ENCODE peak calls at places on chromosomes 3 and 15, in five cellular contexts. One of them, this sample, is unnamed.

GRCh38 chr3:126345641-126346460 is 11.4 kb downstream of the KLF15 start:
- DNase-seq in mammary epithelial cell: no peak
- DNase-seq in tibial nerve: no peak
- DNase-seq in activated B cell treated with CpG ODN at 0.5 μM for 24 hours: peak; percentile 7
- DNase-seq in thoracic aorta: no peak
- DNase-seq in this sample: peak; percentile 7

GRCh38 chr3:194382196-194382891 is 12.8 kb upstream of the LRRC15 start:
- DNase-seq in mammary epithelial cell: no peak
- DNase-seq in activated B cell treated with CpG ODN at 0.5 μM for 24 hours: no peak
- DNase-seq in thoracic aorta: no peak
- DNase-seq in tibial nerve: no peak
- DNase-seq in this sample: no peak

GRCh38 chr15:39456113-39456512 is 124.8 kb upstream of the THBS1 start:
- DNase-seq in tibial nerve: no peak
- DNase-seq in activated B cell treated with CpG ODN at 0.5 μM for 24 hours: no peak
- DNase-seq in thoracic aorta: no peak
- DNase-seq in mammary epithelial cell: no peak
- DNase-seq in this sample: no peak

GRCh38 chr15:43293402-43293801 is 26.7 kb upstream of the TGM5 start:
- DNase-seq in activated B cell treated with CpG ODN at 0.5 μM for 24 hours: no peak
- DNase-seq in mammary epithelial cell: no peak
- DNase-seq in tibial nerve: no peak
- DNase-seq in thoracic aorta: no peak
- DNase-seq in this sample: peak; percentile 25

GRCh38 chr3:9980251-9980650 is 6.4 kb downstream of the EMC3 start:
- DNase-seq in mammary epithelial cell: no peak
- DNase-seq in thoracic aorta: no peak
- DNase-seq in activated B cell treated with CpG ODN at 0.5 μM for 24 hours: no peak
- DNase-seq in tibial nerve: no peak
- DNase-seq in this sample: no peak

GRCh38 chr3:87350367-87351199 is 74.2 kb upstream of the POU1F1 start:
- DNase-seq in activated B cell treated with CpG ODN at 0.5 μM for 24 hours: no peak
- DNase-seq in thoracic aorta: no peak
- DNase-seq in mammary epithelial cell: peak; percentile 38
- DNase-seq in tibial nerve: no peak
- DNase-seq in this sample: no peak

GRCh38 chr3:81540787-81541186 is 220.7 kb downstream of the GBE1 start:
- DNase-seq in activated B cell treated with CpG ODN at 0.5 μM for 24 hours: no peak
- DNase-seq in mammary epithelial cell: no peak
- DNase-seq in tibial nerve: no peak
- DNase-seq in thoracic aorta: no peak
- DNase-seq in this sample: no peak

GRCh38 chr3:51271172-51271571 is 113.9 kb upstream of the MANF start:
- DNase-seq in tibial nerve: no peak
- DNase-seq in mammary epithelial cell: no peak
- DNase-seq in activated B cell treated with CpG ODN at 0.5 μM for 24 hours: no peak
- DNase-seq in thoracic aorta: no peak
- DNase-seq in this sample: no peak

GRCh38 chr3:112858410-112859069 is 11.9 kb upstream of the CD200R1L start:
- DNase-seq in activated B cell treated with CpG ODN at 0.5 μM for 24 hours: peak; percentile 32
- DNase-seq in tibial nerve: no peak
- DNase-seq in thoracic aorta: no peak
- DNase-seq in mammary epithelial cell: peak; percentile 4
- DNase-seq in this sample: no peak

GRCh38 chr3:43995078-43995928 is 246.4 kb upstream of the TOPAZ1 start:
- DNase-seq in tibial nerve: no peak
- DNase-seq in mammary epithelial cell: peak; percentile 40
- DNase-seq in activated B cell treated with CpG ODN at 0.5 μM for 24 hours: peak; percentile 42
- DNase-seq in thoracic aorta: no peak
- DNase-seq in this sample: no peak

GRCh38 chr3:185852562-185853135 is 27.8 kb upstream of the IGF2BP2 start:
- DNase-seq in mammary epithelial cell: no peak
- DNase-seq in tibial nerve: no peak
- DNase-seq in activated B cell treated with CpG ODN at 0.5 μM for 24 hours: no peak
- DNase-seq in thoracic aorta: no peak
- DNase-seq in this sample: no peak

GRCh38 chr3:123799544-123800351 is 84.4 kb downstream of the MYLK start:
- DNase-seq in mammary epithelial cell: peak; percentile 94
- DNase-seq in activated B cell treated with CpG ODN at 0.5 μM for 24 hours: no peak
- DNase-seq in tibial nerve: peak; percentile 15
- DNase-seq in thoracic aorta: no peak
- DNase-seq in this sample: no peak

GRCh38 chr3:172591876-172592771 is 68.9 kb upstream of the TNFSF10 start:
- DNase-seq in thoracic aorta: no peak
- DNase-seq in mammary epithelial cell: no peak
- DNase-seq in activated B cell treated with CpG ODN at 0.5 μM for 24 hours: peak; percentile 45
- DNase-seq in tibial nerve: no peak
- DNase-seq in this sample: no peak

GRCh38 chr15:65344909-65345275 is 32.9 kb downstream of the IGDCC3 start:
- DNase-seq in thoracic aorta: no peak
- DNase-seq in mammary epithelial cell: peak; percentile 62
- DNase-seq in activated B cell treated with CpG ODN at 0.5 μM for 24 hours: no peak
- DNase-seq in tibial nerve: no peak
- DNase-seq in this sample: no peak

GRCh38 chr3:195774917-195775316 is 36.8 kb downstream of the MUC4 start:
- DNase-seq in mammary epithelial cell: no peak
- DNase-seq in thoracic aorta: no peak
- DNase-seq in activated B cell treated with CpG ODN at 0.5 μM for 24 hours: no peak
- DNase-seq in tibial nerve: peak; percentile 50
- DNase-seq in this sample: no peak

GRCh38 chr3:94173667-94174434 is 111.0 kb downstream of the NSUN3 start:
- DNase-seq in activated B cell treated with CpG ODN at 0.5 μM for 24 hours: no peak
- DNase-seq in mammary epithelial cell: peak; percentile 51
- DNase-seq in thoracic aorta: no peak
- DNase-seq in tibial nerve: no peak
- DNase-seq in this sample: no peak

GRCh38 chr15:78177447-78177873 is 28.3 kb downstream of the IDH3A start:
- DNase-seq in mammary epithelial cell: no peak
- DNase-seq in thoracic aorta: no peak
- DNase-seq in tibial nerve: peak; percentile 18
- DNase-seq in activated B cell treated with CpG ODN at 0.5 μM for 24 hours: no peak
- DNase-seq in this sample: peak; percentile 51

GRCh38 chr3:140093742-140094141 is 158.8 kb downstream of the CLSTN2 start:
- DNase-seq in mammary epithelial cell: peak; percentile 75
- DNase-seq in tibial nerve: peak; percentile 78
- DNase-seq in thoracic aorta: peak; percentile 52
- DNase-seq in activated B cell treated with CpG ODN at 0.5 μM for 24 hours: no peak
- DNase-seq in this sample: no peak

GRCh38 chr3:112362221-112362620 is 29.3 kb downstream of the CD200 start:
- DNase-seq in tibial nerve: no peak
- DNase-seq in thoracic aorta: no peak
- DNase-seq in activated B cell treated with CpG ODN at 0.5 μM for 24 hours: no peak
- DNase-seq in mammary epithelial cell: no peak
- DNase-seq in this sample: no peak

GRCh38 chr15:95601525-95601924 is 729.0 kb upstream of the NR2F2 start:
- DNase-seq in tibial nerve: no peak
- DNase-seq in thoracic aorta: no peak
- DNase-seq in mammary epithelial cell: no peak
- DNase-seq in activated B cell treated with CpG ODN at 0.5 μM for 24 hours: no peak
- DNase-seq in this sample: no peak

GRCh38 chr3:136209921-136210320 is 13.8 kb upstream of the MSL2 start:
- DNase-seq in tibial nerve: no peak
- DNase-seq in thoracic aorta: no peak
- DNase-seq in activated B cell treated with CpG ODN at 0.5 μM for 24 hours: no peak
- DNase-seq in mammary epithelial cell: no peak
- DNase-seq in this sample: no peak

DNA sequence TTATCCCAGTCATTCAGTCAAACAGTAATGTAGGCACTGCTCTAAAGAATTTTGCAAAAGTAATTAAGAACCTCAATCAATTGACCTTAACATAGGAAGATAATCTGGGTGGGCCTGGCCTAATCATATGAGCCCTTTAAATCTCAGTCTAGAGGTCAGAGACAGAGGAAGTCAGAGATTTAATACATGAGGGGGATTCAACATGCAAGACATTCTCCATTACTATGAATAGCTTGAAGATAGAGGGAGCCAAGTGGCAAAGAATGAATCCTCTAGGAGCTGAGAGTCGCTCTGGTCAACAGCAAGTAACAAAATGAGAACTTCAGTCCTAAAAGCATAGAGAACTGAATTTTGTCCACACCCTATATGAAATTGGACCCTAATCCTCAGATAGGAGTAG is 39.0 kb upstream of the MBNL1 start:
- DNase-seq in tibial nerve: no peak
- DNase-seq in activated B cell treated with CpG ODN at 0.5 μM for 24 hours: no peak
- DNase-seq in thoracic aorta: no peak
- DNase-seq in mammary epithelial cell: no peak
- DNase-seq in this sample: no peak
- TF ChIP-seq CTCF in tibial nerve: no peak
- TF ChIP-seq CTCF in activated B cell treated with CpG ODN at 0.5 μM for 24 hours: no peak
- TF ChIP-seq CTCF in thoracic aorta: no peak
- TF ChIP-seq CTCF in mammary epithelial cell: no peak
- TF ChIP-seq CTCF in this sample: no peak

GRCh38 chr3:141447391-141447790 is 39.4 kb upstream of the RASA2 start:
- DNase-seq in mammary epithelial cell: no peak
- DNase-seq in thoracic aorta: no peak
- DNase-seq in activated B cell treated with CpG ODN at 0.5 μM for 24 hours: no peak
- DNase-seq in tibial nerve: no peak
- DNase-seq in this sample: no peak
- TF ChIP-seq CTCF in mammary epithelial cell: no peak
- TF ChIP-seq CTCF in thoracic aorta: no peak
- TF ChIP-seq CTCF in activated B cell treated with CpG ODN at 0.5 μM for 24 hours: no peak
- TF ChIP-seq CTCF in tibial nerve: no peak
- TF ChIP-seq CTCF in this sample: no peak

DNA sequence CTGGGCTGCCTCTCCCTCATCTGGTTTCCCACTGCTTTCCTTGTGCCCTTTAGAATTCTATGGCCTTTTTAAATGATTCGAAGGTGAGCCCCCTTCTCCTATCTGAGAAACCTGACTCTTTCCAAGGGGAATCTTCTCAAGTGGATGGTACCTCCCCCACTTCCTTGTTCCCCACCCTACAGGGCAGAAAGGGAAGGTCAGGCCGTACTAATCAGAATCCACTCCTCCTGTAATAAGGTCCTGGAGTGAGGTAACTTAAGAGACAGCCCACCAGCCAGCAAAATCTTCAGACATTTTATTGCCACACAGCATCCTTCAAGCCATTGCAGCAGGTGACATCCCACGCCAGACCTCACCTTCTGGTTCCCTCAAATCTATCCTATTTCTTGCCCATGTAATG is 84.5 kb downstream of the MINAR1 start:
- DNase-seq in tibial nerve: no peak
- DNase-seq in thoracic aorta: no peak
- DNase-seq in mammary epithelial cell: no peak
- DNase-seq in activated B cell treated with CpG ODN at 0.5 μM for 24 hours: no peak
- DNase-seq in this sample: no peak
- TF ChIP-seq CTCF in tibial nerve: no peak
- TF ChIP-seq CTCF in thoracic aorta: no peak
- TF ChIP-seq CTCF in mammary epithelial cell: no peak
- TF ChIP-seq CTCF in activated B cell treated with CpG ODN at 0.5 μM for 24 hours: no peak
- TF ChIP-seq CTCF in this sample: no peak

GRCh38 chr15:73683624-73684536 is at the start of gene CD276:
- DNase-seq in activated B cell treated with CpG ODN at 0.5 μM for 24 hours: no peak
- DNase-seq in thoracic aorta: peak; percentile 41
- DNase-seq in mammary epithelial cell: peak; percentile 55
- DNase-seq in tibial nerve: peak; percentile 61
- DNase-seq in this sample: peak; percentile 68
- TF ChIP-seq CTCF in activated B cell treated with CpG ODN at 0.5 μM for 24 hours: no peak
- TF ChIP-seq CTCF in thoracic aorta: no peak
- TF ChIP-seq CTCF in mammary epithelial cell: no peak
- TF ChIP-seq CTCF in tibial nerve: peak; percentile 8
- TF ChIP-seq CTCF in this sample: peak; percentile 32